ENCODE peak calls at places on chromosomes 6 and 20, in four cellular contexts. R is K562, K is HepG2, C is GM12878. U is an unnamed sample.

GRCh38 chr20:56527521-56527920 is 3.0 kb downstream of the FAM209A start:
- DNase-seq in R (no peak), K (no peak), C (no peak), U (no peak)

GRCh38 chr6:134537146-134537555 is 219.2 kb upstream of the SGK1 start:
- DNase-seq in R (no peak), K (no peak), C (no peak), U (no peak)

GRCh38 chr6:141050470-141050869 is 1082.3 kb upstream of the GJE1 start:
- DNase-seq in R (no peak), K (no peak), C (no peak), U (no peak)

GRCh38 chr6:33610057-33610456 is 11.1 kb upstream of the ITPR3 start:
- DNase-seq in R (no peak), K (no peak), C (no peak), U (no peak)

GRCh38 chr20:19552144-19552895 is 205.7 kb upstream of the RIN2 start:
- DNase-seq in R (no peak), K (peak; percentile 12), C (no peak), U (peak; percentile 51)

GRCh38 chr20:31608256-31608980 is 3.3 kb downstream of the ID1 start:
- DNase-seq in R (peak; percentile 82), K (peak; percentile 100), C (no peak), U (peak; percentile 93)

GRCh38 chr6:122033564-122034181 is 365.8 kb upstream of the HSF2 start:
- DNase-seq in R (peak; percentile 14), K (peak; percentile 55), C (no peak), U (peak; percentile 14)

GRCh38 chr6:127332383-127332961 is 10.9 kb downstream of the ECHDC1 start:
- DNase-seq in R (no peak), K (no peak), C (no peak), U (no peak)

GRCh38 chr6:143060806-143061596 is at the start of gene AIG1:
- DNase-seq in R (peak; percentile 39), K (no peak), C (no peak), U (no peak)

GRCh38 chr6:2528156-2528555 is 222.6 kb downstream of the MYLK4 start:
- DNase-seq in R (no peak), K (no peak), C (no peak), U (no peak)

GRCh38 chr20:6663751-6664388 is 103.6 kb upstream of the BMP2 start:
- DNase-seq in R (no peak), K (no peak), C (no peak), U (no peak)

DNA sequence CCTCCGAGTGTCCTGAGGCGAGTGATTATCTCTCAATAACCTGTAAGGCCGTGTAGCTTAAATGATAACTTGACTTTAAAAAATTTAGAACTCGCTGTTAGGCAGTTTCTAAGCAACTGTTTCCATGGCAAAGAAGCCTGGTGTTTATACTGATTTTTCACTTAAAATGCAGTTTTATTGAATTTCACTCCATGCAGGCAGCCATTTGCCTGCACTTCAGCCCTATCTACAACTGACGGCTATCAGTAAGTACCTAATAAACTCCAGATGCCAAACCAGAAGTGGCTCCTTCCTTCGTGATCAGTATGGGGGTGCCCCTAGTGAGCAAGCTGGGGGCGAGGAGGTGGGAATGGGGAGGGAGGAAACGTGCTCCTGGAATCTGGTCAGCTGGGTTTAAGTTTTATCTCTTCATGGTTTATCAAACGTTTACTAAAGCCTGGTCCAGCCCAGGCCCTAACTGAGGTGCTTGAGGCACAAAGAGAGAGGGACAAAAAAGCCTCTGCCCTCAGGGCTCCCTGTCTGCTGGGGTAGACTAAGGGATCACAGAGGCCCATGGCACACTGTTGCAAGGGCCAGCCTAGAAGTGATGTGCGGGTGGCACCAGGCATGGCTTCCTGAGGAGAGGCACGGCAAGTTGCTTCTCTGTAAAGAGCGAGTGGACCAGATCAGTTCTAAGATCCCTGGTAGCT is 45.5 kb downstream of the TTI1 start:
- DNase-seq in R (peak; percentile 39), K (no peak), C (no peak), U (no peak)
- H3K27ac ChIP-seq in R (no peak overlapping the region), K (peak overlapping the region; percentile 62), C (no peak overlapping the region), U (peak overlapping the region; percentile 45)

GRCh38 chr6:31336872-31337496 is 20.0 kb downstream of the HLA-B start:
- DNase-seq in R (no peak), K (no peak), C (no peak), U (no peak)
- H3K9me3 ChIP-seq in R (peaks cover 2% of the 10 kb centered on the region), K (peaks cover 13% of the 10 kb centered on the region), C (peaks cover 27% of the 10 kb centered on the region), U (no peaks in the 10 kb centered on the region)

GRCh38 chr20:10806539-10806938 is 132.7 kb upstream of the JAG1 start:
- DNase-seq in R (no peak), K (no peak), C (no peak), U (no peak)
- TF ChIP-seq POLR2AphosphoS5 in R (no peak), K (no peak), C (no peak), U (no peak)

GRCh38 chr6:56767892-56768531 is 125.3 kb upstream of the DST start:
- DNase-seq in R (no peak), K (no peak), C (no peak), U (no peak)
- H3K27ac ChIP-seq in R (no peak overlapping the region), K (no peak overlapping the region), C (peak overlapping the region; percentile 85), U (no peak overlapping the region)

GRCh38 chr20:37808752-37809070 is 94.2 kb upstream of the VSTM2L start:
- DNase-seq in R (no peak), K (no peak), C (no peak), U (no peak)
- H3K9me3 ChIP-seq in R (no peaks in the 10 kb centered on the region), K (no peaks in the 10 kb centered on the region), C (no peaks in the 10 kb centered on the region), U (no peaks in the 10 kb centered on the region)

U was measured in prostate gland.